ENCODE peak calls at places on chromosomes 1 and 21, in five cellular contexts. Y is ovary, F is IMR-90, K is heart left ventricle, D is psoas muscle. P is an unnamed sample.

GRCh38 chr1:18569251-18569650 is 61.4 kb upstream of the PAX7 start:
- DNase-seq in Y (no peak), F (no peak), K (no peak), D (no peak), P (no peak)

GRCh38 chr21:44874497-44875331 is 1.2 kb upstream of the PTTG1IP start:
- DNase-seq in Y (peak), F (no peak), K (peak), D (peak), P (no peak)

GRCh38 chr1:22529901-22530621 is 33.2 kb upstream of the EPHA8 start:
- DNase-seq in Y (peak), F (no peak), K (peak), D (peak), P (no peak)

GRCh38 chr1:11158720-11159321 is 30.3 kb upstream of the ANGPTL7 start:
- DNase-seq in Y (no peak), F (peak), K (no peak), D (no peak), P (no peak)

GRCh38 chr1:246427611-246428010 is 79.5 kb downstream of the SMYD3 start:
- DNase-seq in Y (no peak), F (peak), K (no peak), D (no peak), P (no peak)

GRCh38 chr1:85465099-85465790 is at the start of gene DDAH1:
- DNase-seq in Y (peak), F (peak), K (peak), D (peak), P (peak)

GRCh38 chr1:1237874-1238701 is 6.1 kb downstream of the B3GALT6 start:
- DNase-seq in Y (no peak), F (no peak), K (no peak), D (no peak), P (no peak)

GRCh38 chr1:92923664-92924063 is 37.6 kb downstream of the DIPK1A start:
- DNase-seq in Y (no peak), F (no peak), K (no peak), D (no peak), P (no peak)

GRCh38 chr1:58190614-58191013 is 355.9 kb downstream of the OMA1 start:
- DNase-seq in Y (no peak), F (no peak), K (no peak), D (no peak), P (no peak)
- H3K27ac ChIP-seq in Y (no peak), F (no peak), K (no peak), D (no peak), P (no peak)

DNA sequence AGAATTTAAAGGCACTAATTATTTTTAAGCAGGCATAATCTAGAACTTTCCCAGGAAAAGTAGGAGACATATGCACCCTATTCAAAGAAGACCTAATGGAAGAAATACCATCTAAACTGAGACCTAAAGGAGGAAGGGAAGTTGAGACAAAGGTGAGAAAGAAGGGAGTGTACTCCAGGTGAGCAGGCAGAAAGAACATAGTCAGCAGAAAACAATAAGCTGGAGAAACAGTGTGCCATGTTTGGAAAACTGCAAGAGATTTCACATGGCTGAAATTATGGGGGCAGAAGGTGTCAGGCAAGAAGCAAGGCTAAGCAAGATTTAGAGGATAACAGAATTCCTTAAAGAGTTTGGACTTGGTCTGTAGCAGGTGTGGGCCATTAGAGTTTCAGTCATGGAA is 167.0 kb upstream of the USP25 start:
- DNase-seq in Y (no peak), F (no peak), K (no peak), D (no peak), P (no peak)
- TF ChIP-seq CTCF in Y (no peak), F (no peak), K (no peak), D (no peak), P (no peak)

DNA sequence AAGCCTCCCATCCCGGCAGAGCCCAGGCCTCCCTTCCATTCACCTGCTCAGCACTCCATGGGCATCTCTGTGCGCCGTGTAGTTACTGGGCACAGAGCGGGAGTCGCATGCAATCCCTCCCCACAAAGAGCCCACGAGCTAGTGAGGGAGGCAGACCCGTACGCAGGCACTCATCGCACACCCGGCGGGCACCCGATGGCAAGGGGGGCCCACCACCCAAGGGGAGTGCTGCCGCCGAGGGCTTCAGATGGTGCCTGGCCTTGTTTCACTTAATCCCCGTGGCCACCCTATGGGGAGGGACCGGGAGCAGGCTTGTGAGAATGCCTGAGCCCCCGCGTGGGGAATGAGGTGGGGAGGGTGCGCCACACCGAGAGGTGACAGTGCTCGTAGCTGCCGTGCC is 30.4 kb upstream of the SELENON start:
- DNase-seq in Y (no peak), F (no peak), K (no peak), D (no peak), P (no peak)
- H3K27ac ChIP-seq in Y (no peak), F (no peak), K (no peak), D (no peak), P (no peak)

GRCh38 chr1:41440321-41441090 is 44.0 kb downstream of the EDN2 start:
- DNase-seq in Y (no peak), F (no peak), K (no peak), D (no peak), P (no peak)

GRCh38 chr1:41442697-41443251 is 41.7 kb downstream of the EDN2 start:
- DNase-seq in Y (no peak), F (no peak), K (no peak), D (no peak), P (no peak)

GRCh38 chr1:41444796-41445195 is 39.7 kb downstream of the EDN2 start:
- DNase-seq in Y (no peak), F (no peak), K (no peak), D (no peak), P (no peak)

GRCh38 chr1:41446851-41447610 is 37.5 kb downstream of the EDN2 start:
- DNase-seq in Y (no peak), F (no peak), K (no peak), D (no peak), P (peak)

GRCh38 chr1:41444246-41444645 is 40.2 kb downstream of the EDN2 start:
- DNase-seq in Y (no peak), F (no peak), K (no peak), D (no peak), P (no peak)
- TF ChIP-seq CTCF in Y (no peak), F (no peak), K (no peak), D (no peak), P (peak)

GRCh38 chr1:218480691-218481099 is 135.6 kb downstream of the TGFB2 start:
- DNase-seq in Y (no peak), F (peak), K (no peak), D (no peak), P (no peak)
- H3K27ac ChIP-seq in Y (no peak), F (peak), K (peak), D (peak), P (no peak)

DNA sequence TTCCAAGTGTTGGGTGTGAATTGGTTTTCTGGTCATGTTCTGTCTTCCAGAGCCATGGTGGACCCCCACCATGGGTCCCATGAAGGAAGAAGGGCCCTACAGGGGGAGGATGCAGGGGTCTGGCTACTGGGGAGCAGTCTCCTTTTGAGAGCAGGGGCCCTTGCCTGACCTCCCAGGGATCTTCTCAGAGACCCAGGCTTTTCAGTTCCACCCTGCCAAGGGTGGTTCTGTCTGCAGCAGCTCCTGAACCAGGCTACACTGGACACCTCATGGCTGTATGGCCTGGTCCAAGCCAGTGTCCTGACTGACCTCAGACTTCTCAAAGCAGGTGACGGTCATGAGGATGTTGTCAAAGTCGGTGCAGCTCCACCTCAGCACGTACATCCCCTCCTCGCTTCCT is 109.0 kb downstream of the JAK1 start:
- DNase-seq in Y (no peak), F (no peak), K (no peak), D (no peak), P (no peak)
- TF ChIP-seq CTCF in Y (no peak), F (no peak), K (no peak), D (no peak), P (no peak)

DNA sequence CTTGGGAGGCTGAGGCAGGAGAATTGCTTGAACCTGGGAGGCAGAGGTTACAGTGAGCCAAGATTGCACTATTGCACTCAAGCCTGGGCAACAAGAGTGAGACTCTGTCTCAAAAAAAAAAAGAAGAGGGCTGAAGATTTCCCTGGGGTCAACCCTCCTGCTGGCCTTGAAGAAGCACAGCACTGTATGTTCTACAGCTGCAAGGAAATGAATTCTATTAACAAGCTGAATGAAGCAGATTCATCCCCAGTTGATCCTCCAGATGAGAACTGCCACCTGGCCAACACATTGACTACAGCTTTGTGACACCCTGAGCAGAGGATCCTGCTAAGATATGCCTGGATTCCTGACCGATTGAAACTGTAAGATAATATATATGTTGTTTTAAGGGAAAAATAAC is 129.5 kb downstream of the ADSS2 start:
- DNase-seq in Y (no peak), F (no peak), K (no peak), D (no peak), P (no peak)
- H3K27ac ChIP-seq in Y (no peak), F (peak), K (peak), D (peak), P (no peak)

GRCh38 chr21:36918291-36918690 is 48.2 kb downstream of the HLCS start:
- DNase-seq in Y (no peak), F (peak), K (no peak), D (no peak), P (no peak)

GRCh38 chr21:36915701-36916075 is 50.8 kb downstream of the HLCS start:
- DNase-seq in Y (no peak), F (no peak), K (no peak), D (no peak), P (no peak)

GRCh38 chr21:36915014-36915700 is 51.3 kb downstream of the HLCS start:
- DNase-seq in Y (no peak), F (no peak), K (no peak), D (no peak), P (no peak)

GRCh38 chr21:36916718-36917117 is 49.8 kb downstream of the HLCS start:
- DNase-seq in Y (no peak), F (no peak), K (no peak), D (no peak), P (no peak)

GRCh38 chr21:36917487-36918158 is 48.8 kb downstream of the HLCS start:
- DNase-seq in Y (no peak), F (peak), K (no peak), D (no peak), P (peak)
- TF ChIP-seq CTCF in Y (no peak), F (peak), K (peak), D (peak), P (peak)